ENCODE peak calls at places on chromosomes 5 and 9, in nine cellular contexts. G, U, F, J, Y, L, E, D and R are unnamed samples.

GRCh38 chr5:33774323-33774722 is 117.5 kb downstream of the ADAMTS12 start:
- ATAC-seq in G (no peak), U (no peak), F (peak; percentile 70), J (no peak), Y (no peak), L (no peak), E (no peak), D (no peak), R (no peak)

GRCh38 chr5:148903587-148903986 is 77.2 kb downstream of the ADRB2 start:
- ATAC-seq in G (no peak), U (no peak), F (no peak), J (no peak), Y (no peak), L (no peak), E (no peak), D (no peak), R (no peak)

GRCh38 chr5:112977440-112977861 is 853 bp downstream of the DCP2 start:
- ATAC-seq in G (no peak), U (no peak), F (no peak), J (no peak), Y (no peak), L (peak; percentile 0), E (no peak), D (no peak), R (no peak)

GRCh38 chr5:143723159-143723558 is 88.8 kb upstream of the HMHB1 start:
- ATAC-seq in G (no peak), U (no peak), F (no peak), J (no peak), Y (no peak), L (no peak), E (no peak), D (no peak), R (no peak)

GRCh38 chr9:127972316-127972871 is 8.4 kb downstream of the EEIG1 start:
- ATAC-seq in G (no peak), U (no peak), F (peak; percentile 51), J (no peak), Y (no peak), L (no peak), E (no peak), D (peak; percentile 13), R (no peak)

GRCh38 chr9:27365977-27366376 is 69.0 kb upstream of the EQTN start:
- ATAC-seq in G (peak; percentile 84), U (peak; percentile 99), F (peak; percentile 39), J (peak; percentile 51), Y (peak; percentile 52), L (peak; percentile 91), E (peak; percentile 31), D (no peak), R (no peak)

GRCh38 chr9:123036886-123037540 is 3.5 kb downstream of the GPR21 start:
- ATAC-seq in G (no peak), U (no peak), F (peak; percentile 35), J (no peak), Y (no peak), L (no peak), E (no peak), D (no peak), R (no peak)

GRCh38 chr5:33509036-33509435 is 68.3 kb downstream of the TARS1 start:
- ATAC-seq in G (no peak), U (no peak), F (no peak), J (no peak), Y (no peak), L (no peak), E (no peak), D (no peak), R (no peak)

GRCh38 chr9:87406545-87407166 is 91.0 kb upstream of the DAPK1 start:
- ATAC-seq in G (no peak), U (no peak), F (no peak), J (no peak), Y (no peak), L (no peak), E (no peak), D (peak; percentile 78), R (no peak)

GRCh38 chr9:93127395-93127911 is 6.6 kb downstream of the NINJ1 start:
- ATAC-seq in G (no peak), U (no peak), F (peak; percentile 10), J (no peak), Y (no peak), L (peak; percentile 12), E (no peak), D (peak; percentile 3), R (no peak)

GRCh38 chr5:77718934-77719610 is 57.1 kb downstream of the TBCA start:
- ATAC-seq in G (peak; percentile 82), U (peak; percentile 53), F (no peak), J (no peak), Y (peak; percentile 88), L (peak; percentile 95), E (no peak), D (no peak), R (no peak)

GRCh38 chr9:137278061-137278912 is 761 bp downstream of the TOR4A start:
- ATAC-seq in G (peak; percentile 35), U (peak; percentile 14), F (peak; percentile 5), J (peak; percentile 12), Y (no peak), L (peak; percentile 32), E (peak; percentile 0), D (peak; percentile 38), R (no peak)

GRCh38 chr5:59042683-59043082 is 459.8 kb downstream of the RAB3C start:
- ATAC-seq in G (no peak), U (no peak), F (no peak), J (no peak), Y (no peak), L (no peak), E (no peak), D (no peak), R (no peak)

GRCh38 chr5:179974946-179975712 is 67.4 kb upstream of the TBC1D9B start:
- ATAC-seq in G (peak; percentile 91), U (peak; percentile 49), F (peak; percentile 75), J (peak; percentile 48), Y (peak; percentile 63), L (peak; percentile 96), E (peak; percentile 86), D (peak; percentile 56), R (peak; percentile 39)

GRCh38 chr5:118199801-118200200 is 788.5 kb downstream of the DTWD2 start:
- ATAC-seq in G (no peak), U (no peak), F (no peak), J (no peak), Y (no peak), L (no peak), E (no peak), D (no peak), R (no peak)

GRCh38 chr5:149355688-149356087 is 2.2 kb upstream of the PCYOX1L start:
- ATAC-seq in G (no peak), U (peak; percentile 17), F (no peak), J (no peak), Y (no peak), L (no peak), E (peak; percentile 34), D (no peak), R (no peak)

GRCh38 chr9:23851024-23851629 is 25.1 kb upstream of the ELAVL2 start:
- ATAC-seq in G (no peak), U (no peak), F (peak; percentile 63), J (no peak), Y (no peak), L (peak; percentile 88), E (no peak), D (peak; percentile 34), R (peak; percentile 70)

GRCh38 chr9:20528253-20528652 is 94.0 kb downstream of the MLLT3 start:
- ATAC-seq in G (no peak), U (no peak), F (no peak), J (peak; percentile 26), Y (no peak), L (peak; percentile 16), E (no peak), D (no peak), R (no peak)

GRCh38 chr9:34197756-34198711 is 19.2 kb downstream of the UBAP1 start:
- ATAC-seq in G (no peak), U (no peak), F (peak; percentile 44), J (no peak), Y (no peak), L (peak; percentile 62), E (peak; percentile 95), D (peak; percentile 66), R (no peak)

GRCh38 chr9:122186301-122186700 is 26.6 kb downstream of the MORN5 start:
- ATAC-seq in G (no peak), U (no peak), F (peak; percentile 50), J (no peak), Y (no peak), L (no peak), E (no peak), D (peak; percentile 77), R (no peak)

GRCh38 chr9:93898026-93898425 is 57.1 kb downstream of the BARX1 start:
- ATAC-seq in G (no peak), U (peak; percentile 53), F (no peak), J (peak; percentile 86), Y (peak; percentile 73), L (no peak), E (no peak), D (no peak), R (no peak)

GRCh38 chr5:154174091-154174490 is 16.4 kb upstream of the GALNT10 start:
- ATAC-seq in G (no peak), U (peak; percentile 58), F (no peak), J (no peak), Y (no peak), L (no peak), E (no peak), D (peak; percentile 76), R (no peak)

GRCh38 chr5:80216096-80216495 is 39.8 kb downstream of the SERINC5 start:
- ATAC-seq in G (no peak), U (no peak), F (no peak), J (no peak), Y (no peak), L (no peak), E (no peak), D (peak; percentile 11), R (no peak)

GRCh38 chr5:132283423-132284043 is 10.7 kb upstream of the SLC22A4 start:
- ATAC-seq in G (no peak), U (no peak), F (peak; percentile 68), J (no peak), Y (no peak), L (peak; percentile 32), E (peak; percentile 42), D (peak; percentile 67), R (peak; percentile 41)

GRCh38 chr9:37549527-37549926 is 26.7 kb downstream of the FBXO10 start:
- ATAC-seq in G (no peak), U (no peak), F (no peak), J (no peak), Y (no peak), L (no peak), E (peak; percentile 57), D (no peak), R (no peak)

GRCh38 chr9:36029765-36030528 is 6.8 kb upstream of the RECK start:
- ATAC-seq in G (no peak), U (no peak), F (peak; percentile 67), J (no peak), Y (no peak), L (no peak), E (peak; percentile 93), D (no peak), R (peak; percentile 92)

GRCh38 chr9:92146610-92147009 is 31.4 kb upstream of the SPTLC1 start:
- ATAC-seq in G (no peak), U (no peak), F (peak; percentile 38), J (no peak), Y (no peak), L (no peak), E (no peak), D (peak; percentile 16), R (peak; percentile 60)

GRCh38 chr5:14286574-14287399 is 143.6 kb downstream of the TRIO start:
- ATAC-seq in G (peak; percentile 97), U (no peak), F (no peak), J (no peak), Y (peak; percentile 24), L (peak; percentile 95), E (peak; percentile 25), D (no peak), R (no peak)

GRCh38 chr9:79662553-79662956 is 90.8 kb downstream of the TLE4 start:
- ATAC-seq in G (no peak), U (no peak), F (no peak), J (peak; percentile 58), Y (no peak), L (no peak), E (no peak), D (no peak), R (no peak)